ENCODE peak calls at places on chromosomes 2 and 18, in seven cellular contexts. B, M, Z, C, T, S and U are unnamed samples. For H3K79me1, the result is how much of the 10 kb centered on the place peaks cover.

GRCh38 chr18:75727479-75727878 is 300.0 kb upstream of the SMIM21 start:
- DNase-seq in B (peak), M (peak), Z (peak), C (peak), T (peak), S (peak), U (peak)

GRCh38 chr2:36376992-36377738 is 21.6 kb downstream of the CRIM1 start:
- DNase-seq in B (no peak), M (no peak), Z (no peak), C (no peak), T (peak), S (no peak), U (no peak)

GRCh38 chr2:120730053-120730439 is 5.6 kb upstream of the GLI2 start:
- DNase-seq in B (no peak), M (no peak), Z (no peak), C (no peak), T (no peak), S (no peak), U (peak)

GRCh38 chr2:24351981-24352380 is 8.4 kb downstream of the ITSN2 start:
- DNase-seq in B (no peak), M (no peak), Z (no peak), C (no peak), T (no peak), S (no peak), U (no peak)

GRCh38 chr18:49561377-49562193 is at the start of gene LIPG:
- DNase-seq in B (peak), M (peak), Z (peak), C (peak), T (peak), S (peak), U (peak)

GRCh38 chr2:162710282-162710891 is 128.2 kb downstream of the KCNH7 start:
- DNase-seq in B (peak), M (no peak), Z (no peak), C (no peak), T (peak), S (no peak), U (no peak)

GRCh38 chr2:54657664-54658083 is 65.8 kb upstream of the EML6 start:
- DNase-seq in B (peak), M (peak), Z (peak), C (no peak), T (peak), S (peak), U (peak)

GRCh38 chr2:161586517-161587167 is 37.6 kb upstream of the SLC4A10 start:
- DNase-seq in B (peak), M (peak), Z (peak), C (no peak), T (peak), S (peak), U (no peak)

GRCh38 chr2:54366487-54367280 is 89.4 kb upstream of the SPTBN1 start:
- DNase-seq in B (no peak), M (peak), Z (no peak), C (no peak), T (no peak), S (no peak), U (no peak)

GRCh38 chr2:128260239-128261138 is 58.2 kb downstream of the HS6ST1 start:
- DNase-seq in B (peak), M (peak), Z (peak), C (peak), T (peak), S (peak), U (peak)

GRCh38 chr2:190696792-190697398 is 48.0 kb downstream of the NAB1 start:
- DNase-seq in B (no peak), M (no peak), Z (peak), C (no peak), T (peak), S (peak), U (no peak)

GRCh38 chr18:11902522-11903292 is 5.4 kb downstream of the MPPE1 start:
- DNase-seq in B (no peak), M (peak), Z (peak), C (no peak), T (no peak), S (no peak), U (no peak)

GRCh38 chr18:66560092-66560491 is 43.8 kb downstream of the CDH19 start:
- DNase-seq in B (peak), M (no peak), Z (peak), C (no peak), T (no peak), S (no peak), U (no peak)

GRCh38 chr2:83103602-83104001 is 1355.5 kb downstream of the SUCLG1 start:
- DNase-seq in B (peak), M (peak), Z (no peak), C (no peak), T (peak), S (no peak), U (no peak)

GRCh38 chr2:216298719-216299118 is 73.6 kb downstream of the MARCHF4 start:
- DNase-seq in B (peak), M (peak), Z (no peak), C (no peak), T (peak), S (no peak), U (no peak)

GRCh38 chr18:79450289-79450920 is 54.7 kb downstream of the NFATC1 start:
- DNase-seq in B (no peak), M (no peak), Z (no peak), C (no peak), T (no peak), S (no peak), U (no peak)

GRCh38 chr18:61322265-61322873 is 10.9 kb upstream of the CDH20 start:
- DNase-seq in B (peak), M (peak), Z (peak), C (no peak), T (peak), S (peak), U (peak)

GRCh38 chr2:37629529-37629928 is 41.9 kb downstream of the CDC42EP3 start:
- DNase-seq in B (no peak), M (peak), Z (no peak), C (no peak), T (no peak), S (no peak), U (no peak)

GRCh38 chr2:232955856-232956255 is 57.2 kb downstream of the NGEF start:
- DNase-seq in B (no peak), M (no peak), Z (no peak), C (no peak), T (no peak), S (no peak), U (no peak)

GRCh38 chr2:62931536-62931935 is 119.1 kb upstream of the OTX1 start:
- DNase-seq in B (no peak), M (peak), Z (no peak), C (no peak), T (no peak), S (no peak), U (no peak)

GRCh38 chr2:25257032-25257455 is 84.7 kb downstream of the DNMT3A start:
- DNase-seq in B (peak), M (peak), Z (peak), C (no peak), T (no peak), S (no peak), U (no peak)

GRCh38 chr2:134314656-134315377 is 60.9 kb downstream of the MGAT5 start:
- DNase-seq in B (no peak), M (no peak), Z (no peak), C (no peak), T (no peak), S (no peak), U (no peak)

GRCh38 chr2:199160677-199161465 is 296.9 kb downstream of the SATB2 start:
- DNase-seq in B (peak), M (peak), Z (no peak), C (no peak), T (no peak), S (no peak), U (no peak)

GRCh38 chr2:120842456-120843439 is 107.1 kb downstream of the GLI2 start:
- DNase-seq in B (no peak), M (peak), Z (no peak), C (no peak), T (no peak), S (no peak), U (no peak)

GRCh38 chr2:129757915-129758421 is 221.5 kb upstream of the RAB6C start:
- DNase-seq in B (no peak), M (no peak), Z (peak), C (peak), T (peak), S (no peak), U (peak)

GRCh38 chr2:48496867-48497266 is 33.1 kb upstream of the STON1 start:
- DNase-seq in B (peak), M (peak), Z (peak), C (no peak), T (no peak), S (no peak), U (no peak)

GRCh38 chr2:118670868-118671267 is 176.6 kb downstream of the EN1 start:
- DNase-seq in B (no peak), M (peak), Z (no peak), C (no peak), T (no peak), S (no peak), U (no peak)

DNA sequence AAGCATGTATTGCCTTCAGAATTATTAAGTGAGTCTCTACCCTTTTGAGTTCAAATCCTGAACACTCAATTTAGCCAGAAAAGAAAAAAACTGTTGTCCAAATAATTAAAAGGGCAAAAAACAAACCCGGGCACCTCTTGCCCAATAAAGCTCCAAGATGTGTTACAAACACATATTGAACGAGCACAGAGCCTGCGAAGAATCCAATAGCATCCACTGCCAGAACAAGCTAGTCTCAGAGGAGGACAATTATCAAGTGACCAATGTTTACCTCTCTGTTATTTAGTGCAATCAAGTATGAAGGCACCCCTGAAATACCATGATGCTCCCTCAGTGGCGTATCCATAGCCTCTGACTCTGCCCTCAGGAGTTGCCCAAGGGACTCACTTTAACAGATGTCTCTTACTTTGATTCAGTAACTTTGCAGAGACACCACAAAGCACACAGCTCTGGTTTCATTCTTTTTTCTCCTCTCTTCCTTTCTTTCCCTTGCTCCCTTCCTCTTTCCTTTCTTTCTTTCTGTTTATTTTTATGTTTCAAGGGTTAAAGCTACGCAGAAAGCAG is 93.5 kb upstream of the SPATS2L start:
- DNase-seq in B (no peak), M (no peak), Z (no peak), C (no peak), T (no peak), S (no peak), U (no peak)
- H3K79me1 ChIP-seq in B (under half), M (under half), Z (under half), C (under half), T (under half), S (under half), U (under half)

GRCh38 chr2:19494241-19494640 is 135.8 kb upstream of the OSR1 start:
- DNase-seq in B (no peak), M (no peak), Z (no peak), C (no peak), T (no peak), S (no peak), U (no peak)
- H3K79me1 ChIP-seq in B (under half), M (under half), Z (under half), C (under half), T (under half), S (under half), U (under half)

GRCh38 chr2:11577101-11577883 is 43.4 kb downstream of the GREB1 start:
- DNase-seq in B (no peak), M (no peak), Z (no peak), C (no peak), T (no peak), S (no peak), U (no peak)

GRCh38 chr2:11578986-11579774 is 45.3 kb downstream of the GREB1 start:
- DNase-seq in B (no peak), M (no peak), Z (no peak), C (no peak), T (no peak), S (no peak), U (no peak)

GRCh38 chr2:11579867-11580659 is 46.2 kb downstream of the GREB1 start:
- DNase-seq in B (no peak), M (no peak), Z (peak), C (no peak), T (no peak), S (no peak), U (no peak)

GRCh38 chr2:11576398-11576797 is 42.6 kb downstream of the GREB1 start:
- DNase-seq in B (no peak), M (no peak), Z (no peak), C (no peak), T (no peak), S (no peak), U (no peak)

GRCh38 chr2:11578081-11578948 is 44.5 kb downstream of the GREB1 start:
- DNase-seq in B (no peak), M (no peak), Z (no peak), C (no peak), T (no peak), S (no peak), U (no peak)
- H3K79me1 ChIP-seq in B (under half), M (under half), Z (under half), C (under half), T (under half), S (under half), U (under half)

DNA sequence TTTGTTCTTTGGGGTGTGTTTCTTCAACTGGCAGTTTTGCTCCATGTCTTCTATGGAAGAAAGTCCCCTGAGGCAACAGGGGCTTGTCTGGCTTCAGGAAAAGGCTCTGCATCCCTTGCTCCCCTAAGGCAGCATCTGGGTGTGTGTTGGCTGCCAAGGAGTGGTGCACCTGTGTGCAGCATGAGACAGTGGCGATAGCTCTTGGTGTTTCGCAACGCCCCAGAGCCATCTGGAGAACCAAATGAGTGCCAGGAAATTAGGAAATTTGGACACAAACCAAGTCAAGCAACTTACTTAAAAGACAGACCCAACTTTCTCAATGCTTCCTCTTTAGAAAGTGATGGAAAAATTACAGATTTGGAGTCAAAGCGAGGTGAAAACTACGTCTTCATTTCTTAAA is 1044.4 kb upstream of the CNTNAP5 start:
- DNase-seq in B (no peak), M (no peak), Z (no peak), C (no peak), T (no peak), S (no peak), U (no peak)
- H3K79me1 ChIP-seq in B (under half), M (under half), Z (under half), C (under half), T (under half), S (under half), U (under half)

GRCh38 chr2:26482211-26483026 is 4.5 kb upstream of the OTOF start:
- DNase-seq in B (no peak), M (no peak), Z (no peak), C (no peak), T (no peak), S (no peak), U (no peak)

GRCh38 chr2:26483027-26483326 is 5.1 kb upstream of the OTOF start:
- DNase-seq in B (no peak), M (no peak), Z (no peak), C (no peak), T (no peak), S (no peak), U (no peak)

GRCh38 chr2:26479971-26480750 is 2.2 kb upstream of the OTOF start:
- DNase-seq in B (no peak), M (no peak), Z (no peak), C (no peak), T (no peak), S (no peak), U (no peak)

GRCh38 chr2:26480751-26481380 is 2.9 kb upstream of the OTOF start:
- DNase-seq in B (no peak), M (no peak), Z (no peak), C (no peak), T (no peak), S (no peak), U (no peak)

GRCh38 chr2:26481705-26482104 is 3.8 kb upstream of the OTOF start:
- DNase-seq in B (no peak), M (no peak), Z (peak), C (no peak), T (no peak), S (no peak), U (no peak)
- H3K79me1 ChIP-seq in B (under half), M (under half), Z (under half), C (under half), T (under half), S (under half), U (under half)

GRCh38 chr18:55448390-55448789 is 139.6 kb downstream of the TCF4 start:
- DNase-seq in B (no peak), M (no peak), Z (no peak), C (no peak), T (no peak), S (no peak), U (no peak)
- H3K79me1 ChIP-seq in B (under half), M (half or more), Z (under half), C (under half), T (under half), S (under half), U (under half)

DNA sequence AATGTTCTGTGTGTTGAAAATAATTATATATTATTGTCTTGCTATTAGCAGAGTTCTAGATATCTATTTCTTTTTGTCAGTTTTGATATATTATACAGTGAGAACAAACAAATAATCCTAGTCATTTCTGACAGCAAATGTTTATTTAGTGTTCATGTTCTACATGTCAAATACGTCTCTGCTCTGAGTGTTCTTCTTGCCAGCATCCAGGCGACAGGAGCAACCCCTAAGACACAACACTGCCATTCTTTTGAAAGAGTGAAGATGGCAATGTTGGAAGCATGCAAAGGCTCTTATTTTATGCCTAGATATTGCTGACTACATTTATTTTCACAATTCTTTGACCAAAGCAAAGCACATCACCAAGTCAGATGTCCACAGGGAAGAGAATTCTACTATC is 1556.6 kb upstream of the TMEFF2 start:
- DNase-seq in B (no peak), M (no peak), Z (no peak), C (no peak), T (no peak), S (no peak), U (no peak)
- H3K79me1 ChIP-seq in B (under half), M (under half), Z (under half), C (under half), T (under half), S (under half), U (under half)

GRCh38 chr2:145136702-145137101 is 616.8 kb upstream of the ZEB2 start:
- DNase-seq in B (no peak), M (no peak), Z (no peak), C (no peak), T (no peak), S (no peak), U (no peak)

GRCh38 chr2:145140658-145141057 is 620.7 kb upstream of the ZEB2 start:
- DNase-seq in B (no peak), M (no peak), Z (no peak), C (no peak), T (no peak), S (no peak), U (no peak)

GRCh38 chr2:145138626-145139025 is 618.7 kb upstream of the ZEB2 start:
- DNase-seq in B (no peak), M (no peak), Z (no peak), C (no peak), T (no peak), S (no peak), U (no peak)

GRCh38 chr2:145137211-145137610 is 617.3 kb upstream of the ZEB2 start:
- DNase-seq in B (no peak), M (no peak), Z (no peak), C (no peak), T (peak), S (no peak), U (no peak)

GRCh38 chr2:145141981-145142380 is 622.1 kb upstream of the ZEB2 start:
- DNase-seq in B (no peak), M (no peak), Z (no peak), C (no peak), T (no peak), S (no peak), U (no peak)
- H3K79me1 ChIP-seq in B (under half), M (under half), Z (under half), C (under half), T (under half), S (under half), U (under half)